ENCODE peak calls at places on chromosomes 3 and 15, in eight cellular contexts. J is effector memory CD4-positive, alpha-beta T cell; V is CD8-positive, alpha-beta T cell; Y is thoracic aorta; Z is gastrocnemius medialis; T is Peyer's patch; A is adrenal gland; X is spleen. B is an unnamed sample. For H3K4me1, the result is how much of the 10 kb centered on the place peaks cover.

GRCh38 chr3:194205675-194206133 is 69.8 kb downstream of the HES1 start:
- DNase-seq in T (no peak), J (no peak), Z (no peak), A (no peak), X (no peak), Y (no peak), V (no peak), B (no peak)

GRCh38 chr3:35908366-35909232 is 269.3 kb downstream of the ARPP21 start:
- DNase-seq in T (no peak), Z (no peak), A (peak), J (no peak), X (no peak), Y (no peak), V (no peak), B (peak)

GRCh38 chr3:133472889-133473288 is 73.0 kb downstream of the BFSP2 start:
- DNase-seq in A (no peak), T (no peak), Y (no peak), X (no peak), V (no peak), Z (no peak), J (no peak), B (no peak)

GRCh38 chr3:188025555-188025954 is 128.4 kb upstream of the LPP start:
- DNase-seq in T (no peak), V (no peak), A (no peak), Z (no peak), X (no peak), J (no peak), Y (no peak), B (no peak)

GRCh38 chr15:96020133-96020532 is 310.4 kb upstream of the NR2F2 start:
- DNase-seq in Z (no peak), Y (no peak), T (no peak), J (no peak), X (no peak), V (no peak), A (no peak), B (no peak)

GRCh38 chr15:69686626-69687025 is 234.0 kb downstream of the RPLP1 start:
- DNase-seq in T (no peak), J (no peak), A (no peak), Z (no peak), V (no peak), Y (no peak), X (no peak), B (no peak)

GRCh38 chr3:46990573-46991374 is 11.3 kb downstream of the NBEAL2 start:
- DNase-seq in J (no peak), A (peak), T (no peak), X (peak), Y (no peak), V (no peak), Z (no peak), B (no peak)

GRCh38 chr3:37338500-37338899 is 164.1 kb upstream of the LRRFIP2 start:
- DNase-seq in A (no peak), Y (no peak), J (no peak), T (no peak), V (no peak), X (no peak), Z (no peak), B (no peak)

GRCh38 chr3:42780892-42781700 is 8.0 kb upstream of the CCDC13 start:
- DNase-seq in T (no peak), V (no peak), J (no peak), Z (no peak), A (no peak), Y (no peak), X (no peak), B (no peak)

GRCh38 chr15:48414015-48414414 is 82.8 kb downstream of the DUT start:
- DNase-seq in X (no peak), J (no peak), Y (no peak), Z (peak), V (no peak), T (no peak), A (no peak), B (no peak)

GRCh38 chr3:142808103-142808917 is 80.6 kb downstream of the PCOLCE2 start:
- DNase-seq in Y (no peak), T (no peak), X (no peak), Z (no peak), V (no peak), J (no peak), A (no peak), B (no peak)

GRCh38 chr3:99505200-99505599 is 133.2 kb upstream of the COL8A1 start:
- DNase-seq in A (no peak), Z (no peak), X (no peak), J (no peak), V (no peak), T (no peak), Y (no peak), B (no peak)

GRCh38 chr3:47324278-47324865 is 41.6 kb downstream of the KLHL18 start:
- DNase-seq in T (no peak), A (peak), Z (peak), V (peak), J (no peak), X (no peak), Y (no peak), B (peak)

GRCh38 chr15:48025118-48025517 is 95.7 kb upstream of the SLC24A5 start:
- DNase-seq in Y (no peak), T (no peak), X (no peak), V (no peak), Z (no peak), J (no peak), A (no peak), B (no peak)

GRCh38 chr3:64047214-64047613 is 23.9 kb upstream of the PSMD6 start:
- DNase-seq in Y (no peak), A (no peak), J (no peak), V (no peak), Z (no peak), T (no peak), X (no peak), B (no peak)
- H3K27ac ChIP-seq in Y (no peak), A (no peak), J (no peak), V (no peak), Z (no peak), T (no peak), X (no peak), B (no peak)

DNA sequence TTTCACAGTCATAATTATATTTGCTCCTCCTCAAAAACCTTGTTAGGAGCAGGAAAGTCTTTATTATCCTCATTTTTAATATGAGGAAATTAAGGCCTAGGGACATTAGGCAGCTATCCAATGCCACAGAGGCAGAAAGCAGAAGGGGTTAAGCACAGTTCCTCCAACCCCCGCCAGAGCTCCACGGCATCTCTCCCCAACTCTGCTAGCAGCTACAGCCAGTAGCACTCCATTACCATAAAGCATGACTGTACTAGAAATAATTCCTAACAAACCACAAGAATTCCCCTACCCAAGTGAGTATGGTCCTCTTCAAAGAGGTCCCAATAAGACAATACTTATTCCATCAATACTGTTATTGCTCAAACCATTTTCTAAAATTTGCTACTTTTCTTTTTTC is 9.8 kb downstream of the HEG1 start:
- DNase-seq in V (no peak), J (no peak), A (no peak), T (no peak), X (no peak), Y (no peak), Z (no peak), B (no peak)
- H3K4me1 ChIP-seq in V (under half), J (under half), A (under half), T (under half), X (under half), Y (under half), Z (half or more), B (under half)

GRCh38 chr3:152197451-152197850 is 71.3 kb upstream of the MBNL1 start:
- DNase-seq in X (no peak), J (no peak), T (no peak), Y (no peak), A (no peak), Z (no peak), V (no peak), B (no peak)
- H3K27ac ChIP-seq in X (peak), J (peak), T (peak), Y (peak), A (no peak), Z (peak), V (peak), B (peak)

GRCh38 chr3:150411971-150412370 is 3.9 kb downstream of the TSC22D2 start:
- DNase-seq in X (no peak), A (no peak), T (no peak), Z (no peak), J (no peak), V (no peak), Y (no peak), B (no peak)
- H3K4me1 ChIP-seq in X (under half), A (under half), T (under half), Z (under half), J (under half), V (under half), Y (under half), B (under half)

GRCh38 chr3:105863608-105864007 is 5.2 kb downstream of the CBLB start:
- DNase-seq in A (no peak), Y (no peak), T (no peak), V (no peak), Z (no peak), J (no peak), X (no peak), B (no peak)
- H3K27ac ChIP-seq in A (no peak), Y (no peak), T (no peak), V (no peak), Z (no peak), J (no peak), X (no peak), B (no peak)

GRCh38 chr15:74400915-74401757 is 32.6 kb downstream of the SEMA7A start:
- DNase-seq in Y (no peak), V (no peak), Z (no peak), X (no peak), T (no peak), A (no peak), J (no peak), B (no peak)

GRCh38 chr15:74398183-74398582 is 30.7 kb upstream of the CYP11A1 start:
- DNase-seq in J (no peak), V (no peak), A (no peak), Y (no peak), Z (no peak), X (no peak), T (no peak), B (no peak)

GRCh38 chr15:74400313-74400850 is 32.9 kb upstream of the CYP11A1 start:
- DNase-seq in X (no peak), V (no peak), Z (no peak), A (no peak), T (no peak), Y (no peak), J (no peak), B (no peak)

GRCh38 chr15:74399100-74399499 is 31.7 kb upstream of the CYP11A1 start:
- DNase-seq in V (no peak), Z (no peak), Y (no peak), T (no peak), A (no peak), X (no peak), J (no peak), B (no peak)

DNA sequence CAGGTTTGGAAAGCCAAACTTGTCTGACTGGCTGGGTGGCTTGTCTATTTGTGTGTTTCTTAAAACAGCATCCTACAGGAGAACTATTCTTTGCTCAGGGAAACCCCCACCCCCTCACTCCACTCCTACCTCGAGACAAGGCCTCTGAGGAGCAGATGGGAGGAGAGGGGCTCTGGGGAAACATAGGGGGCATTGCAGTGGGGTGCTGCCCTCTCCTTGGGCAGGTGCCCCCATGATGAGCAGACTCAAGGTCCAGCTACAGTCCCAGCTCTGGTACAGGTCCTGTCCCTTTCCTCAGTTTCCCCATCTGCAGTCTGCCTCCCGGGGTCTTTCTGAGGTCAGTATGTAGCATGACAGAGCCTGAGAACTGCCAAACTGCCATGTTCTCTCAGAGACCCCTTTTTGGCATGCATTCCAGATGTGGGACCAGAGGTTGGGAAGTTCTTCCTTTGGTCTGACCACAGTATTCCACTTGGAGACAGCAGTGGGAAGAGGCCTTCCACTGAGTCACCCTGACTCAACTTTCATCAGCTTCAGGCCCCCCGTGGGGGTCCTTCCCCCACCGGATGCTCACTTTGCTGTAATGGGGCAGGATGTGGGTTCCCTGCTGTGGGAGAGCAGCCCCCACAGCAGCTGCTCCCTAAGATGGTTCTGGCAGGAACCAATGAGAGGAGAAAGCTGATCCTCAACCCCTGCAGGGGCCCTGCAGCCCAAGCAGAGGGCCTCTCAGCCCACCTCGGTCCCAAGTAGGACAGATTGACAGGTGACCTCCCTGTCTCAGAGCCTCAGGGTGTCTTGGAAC is 32.3 kb upstream of the CYP11A1 start:
- DNase-seq in A (no peak), X (peak), Z (no peak), V (peak), Y (no peak), T (no peak), J (no peak), B (no peak)
- H3K4me1 ChIP-seq in A (under half), X (half or more), Z (under half), V (half or more), Y (under half), T (under half), J (under half), B (under half)

DNA sequence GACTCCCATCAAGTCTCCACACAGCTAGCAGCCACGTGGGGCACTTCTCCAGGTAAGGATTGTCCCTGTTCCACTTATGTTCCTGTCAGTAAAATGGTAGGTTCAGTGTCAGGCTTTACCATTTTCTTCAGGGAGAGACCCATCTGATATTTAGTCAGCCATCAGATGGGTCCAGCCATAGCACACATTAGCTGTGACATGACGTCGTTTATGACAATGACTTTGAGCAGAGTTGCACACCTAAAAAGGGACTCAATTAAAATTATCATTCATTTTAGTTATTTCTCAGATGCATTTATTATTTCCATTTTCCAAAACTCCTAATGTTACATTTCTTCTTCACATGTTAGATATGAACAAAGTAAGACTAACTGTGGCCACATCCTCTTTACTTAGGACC is 68.2 kb upstream of the SNRPN start:
- DNase-seq in Y (no peak), T (no peak), Z (no peak), A (no peak), V (no peak), X (no peak), J (no peak), B (no peak)
- H3K27ac ChIP-seq in Y (no peak), T (no peak), Z (no peak), A (no peak), V (no peak), X (no peak), J (no peak), B (no peak)

DNA sequence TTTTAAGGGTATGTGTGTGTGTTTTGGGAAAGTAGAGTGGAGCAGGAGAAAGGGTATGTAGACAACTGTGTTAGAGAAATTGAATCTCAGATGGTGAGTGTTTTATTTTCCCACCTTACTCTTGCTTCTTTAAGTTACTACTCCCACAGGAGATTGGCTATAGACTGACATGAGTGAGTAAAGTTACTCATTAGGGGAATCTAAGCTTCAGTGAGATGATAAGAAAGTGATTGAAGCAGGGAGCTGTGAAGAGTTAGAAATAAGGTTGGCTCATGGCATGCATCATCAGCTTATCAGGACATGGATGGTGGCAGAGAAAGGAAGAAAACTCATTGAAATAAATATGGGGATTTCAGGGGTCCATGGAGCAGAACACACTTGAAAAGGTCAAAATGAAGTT is 88.9 kb downstream of the MBNL1 start:
- DNase-seq in V (no peak), T (no peak), Y (no peak), X (no peak), A (no peak), Z (no peak), J (no peak), B (no peak)
- H3K4me1 ChIP-seq in V (half or more), T (under half), Y (half or more), X (under half), A (under half), Z (half or more), J (under half), B (half or more)

GRCh38 chr3:16449369-16449768 is 64.1 kb downstream of the RFTN1 start:
- DNase-seq in Y (no peak), T (no peak), J (no peak), X (no peak), V (no peak), A (no peak), Z (no peak), B (no peak)
- H3K27ac ChIP-seq in Y (peak), T (peak), J (no peak), X (no peak), V (no peak), A (no peak), Z (no peak), B (no peak)